ENCODE peak calls at places on chromosome 22, in nine cellular contexts. V is neural crest cell, N is pancreas, U is lower lobe of right lung, T is endothelial cell, Z is thoracic aorta, S is fibroblast of lung, W is B cell, C is NB4. Q is an unnamed sample.

GRCh38 chr22:37044634-37045625 is 6.6 kb upstream of the KCTD17 start:
- DNase-seq in U (no peak), N (no peak), T (no peak), V (no peak), S (no peak), Z (no peak), W (no peak), C (no peak), Q (peak; percentile 35)

GRCh38 chr22:37212174-37212906 is at the start of gene SSTR3:
- DNase-seq in S (peak; percentile 25), C (no peak), V (peak; percentile 16), T (no peak), U (peak; percentile 32), W (peak; percentile 20), N (peak; percentile 28), Z (no peak), Q (peak; percentile 37)

GRCh38 chr22:41808400-41808799 is 7.9 kb downstream of the CCDC134 start:
- DNase-seq in U (no peak), N (no peak), W (no peak), S (no peak), Z (no peak), C (no peak), V (no peak), T (no peak), Q (no peak)

GRCh38 chr22:37739611-37740049 is 42.8 kb downstream of the TRIOBP start:
- DNase-seq in W (no peak), U (peak; percentile 84), T (no peak), C (peak; percentile 93), V (no peak), Z (no peak), N (no peak), S (no peak), Q (no peak)

GRCh38 chr22:48489551-48490512 is 1337.8 kb downstream of the BRD1 start:
- DNase-seq in C (no peak), S (peak; percentile 34), V (peak; percentile 29), Z (no peak), N (no peak), U (no peak), W (peak; percentile 62), T (peak; percentile 47), Q (no peak)

GRCh38 chr22:28607710-28608109 is 71.9 kb downstream of the TTC28 start:
- DNase-seq in T (no peak), S (no peak), N (no peak), W (no peak), C (no peak), V (no peak), Z (no peak), U (no peak), Q (no peak)

GRCh38 chr22:41800348-41801146 is at the start of gene CCDC134:
- DNase-seq in N (peak; percentile 90), S (peak; percentile 78), T (peak; percentile 79), V (peak; percentile 83), C (peak; percentile 96), Z (peak; percentile 50), U (peak; percentile 94), W (peak; percentile 97), Q (peak; percentile 93)

GRCh38 chr22:38174626-38175025 is 7.0 kb downstream of the PLA2G6 start:
- DNase-seq in N (no peak), V (no peak), W (no peak), C (no peak), U (no peak), T (no peak), Z (no peak), S (no peak), Q (no peak)

GRCh38 chr22:22810018-22810427 is 77.6 kb upstream of the IGLL5 start:
- DNase-seq in W (peak; percentile 53), Z (no peak), N (peak; percentile 24), C (peak; percentile 42), V (peak; percentile 59), S (peak; percentile 11), U (peak; percentile 68), T (no peak), Q (peak; percentile 72)

GRCh38 chr22:30178180-30179126 is 68.1 kb downstream of the LIF start:
- DNase-seq in N (no peak), C (no peak), T (no peak), U (no peak), V (no peak), W (no peak), Z (no peak), S (no peak), Q (peak; percentile 76)

GRCh38 chr22:31342389-31343125 is 3.6 kb downstream of the PATZ1 start:
- DNase-seq in W (no peak), V (peak; percentile 25), S (no peak), T (peak; percentile 16), Z (no peak), C (peak; percentile 12), U (no peak), N (no peak), Q (peak; percentile 21)

GRCh38 chr22:28759861-28760560 is 12.5 kb upstream of the CCDC117 start:
- DNase-seq in N (no peak), U (no peak), C (no peak), W (no peak), Z (no peak), V (no peak), T (no peak), S (peak; percentile 9), Q (no peak)

GRCh38 chr22:24977370-24978230 is 25.1 kb downstream of the KIAA1671 start:
- DNase-seq in U (peak; percentile 59), T (no peak), C (no peak), S (no peak), V (no peak), Z (no peak), W (no peak), N (peak; percentile 26), Q (no peak)

GRCh38 chr22:37526376-37526775 is 7.2 kb upstream of the CARD10 start:
- DNase-seq in U (no peak), S (peak; percentile 36), W (peak; percentile 11), Z (no peak), N (no peak), C (no peak), T (no peak), V (no peak), Q (no peak)

GRCh38 chr22:49735411-49736311 is 92.0 kb downstream of the BRD1 start:
- DNase-seq in Z (no peak), V (peak; percentile 53), S (peak; percentile 4), N (no peak), W (no peak), T (peak; percentile 54), U (no peak), C (peak; percentile 51), Q (peak; percentile 12)

GRCh38 chr22:32625985-32626384 is 151.4 kb downstream of the FBXO7 start:
- DNase-seq in V (no peak), U (no peak), W (no peak), N (no peak), Z (no peak), S (no peak), C (no peak), T (no peak), Q (no peak)
- TF ChIP-seq CTCF in V (no peak), U (no peak), W (no peak), N (no peak), Z (no peak), S (no peak), C (no peak), T (no peak), Q (no peak)

DNA sequence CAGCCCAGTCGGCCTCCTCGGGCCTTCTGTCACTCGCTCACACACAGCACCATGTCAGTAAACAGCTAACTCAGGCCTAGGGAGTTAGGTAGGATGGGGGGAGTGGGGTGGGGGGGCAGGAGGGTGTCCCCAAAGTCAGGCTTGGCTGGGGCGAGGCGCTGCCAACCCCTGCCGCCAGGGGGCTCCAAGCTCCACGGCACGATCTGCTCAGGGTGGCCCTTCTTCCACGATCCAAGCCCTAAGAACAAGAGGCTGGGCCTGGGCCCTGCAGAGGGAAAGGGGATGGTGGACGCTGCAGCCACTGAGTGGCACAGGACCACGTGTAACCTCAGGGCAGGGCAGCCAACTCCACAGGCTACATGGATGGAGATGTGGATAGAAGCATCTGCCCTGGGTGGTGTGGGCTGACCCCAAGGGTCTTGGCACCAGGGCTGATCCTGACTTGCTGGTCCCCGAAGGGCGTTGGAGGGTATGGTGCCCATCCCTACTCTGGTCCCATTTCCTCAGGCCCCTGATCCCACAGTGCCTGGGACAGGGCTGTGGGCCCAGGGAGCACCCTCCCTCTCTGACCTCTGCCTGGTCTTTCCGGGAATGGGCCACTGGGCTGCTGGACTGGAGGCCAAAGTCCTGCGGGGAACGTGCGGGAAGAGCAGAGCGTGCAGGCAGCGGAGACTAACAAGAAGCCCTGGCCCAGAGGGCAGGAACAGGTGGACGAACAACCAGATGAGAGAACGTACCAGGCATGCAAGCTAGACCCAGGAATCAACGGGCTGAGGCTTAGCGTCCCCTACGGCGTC is 29.1 kb upstream of the TXNRD2 start:
- DNase-seq in N (peak; percentile 38), Z (no peak), T (peak; percentile 79), C (peak; percentile 76), U (peak; percentile 81), V (peak; percentile 78), W (peak; percentile 94), S (peak; percentile 35), Q (peak; percentile 83)
- TF ChIP-seq CTCF in N (peak; percentile 84), Z (peak; percentile 98), T (peak; percentile 97), C (peak; percentile 72), U (peak; percentile 96), V (peak; percentile 93), W (peak; percentile 98), S (peak; percentile 83), Q (peak; percentile 96)

DNA sequence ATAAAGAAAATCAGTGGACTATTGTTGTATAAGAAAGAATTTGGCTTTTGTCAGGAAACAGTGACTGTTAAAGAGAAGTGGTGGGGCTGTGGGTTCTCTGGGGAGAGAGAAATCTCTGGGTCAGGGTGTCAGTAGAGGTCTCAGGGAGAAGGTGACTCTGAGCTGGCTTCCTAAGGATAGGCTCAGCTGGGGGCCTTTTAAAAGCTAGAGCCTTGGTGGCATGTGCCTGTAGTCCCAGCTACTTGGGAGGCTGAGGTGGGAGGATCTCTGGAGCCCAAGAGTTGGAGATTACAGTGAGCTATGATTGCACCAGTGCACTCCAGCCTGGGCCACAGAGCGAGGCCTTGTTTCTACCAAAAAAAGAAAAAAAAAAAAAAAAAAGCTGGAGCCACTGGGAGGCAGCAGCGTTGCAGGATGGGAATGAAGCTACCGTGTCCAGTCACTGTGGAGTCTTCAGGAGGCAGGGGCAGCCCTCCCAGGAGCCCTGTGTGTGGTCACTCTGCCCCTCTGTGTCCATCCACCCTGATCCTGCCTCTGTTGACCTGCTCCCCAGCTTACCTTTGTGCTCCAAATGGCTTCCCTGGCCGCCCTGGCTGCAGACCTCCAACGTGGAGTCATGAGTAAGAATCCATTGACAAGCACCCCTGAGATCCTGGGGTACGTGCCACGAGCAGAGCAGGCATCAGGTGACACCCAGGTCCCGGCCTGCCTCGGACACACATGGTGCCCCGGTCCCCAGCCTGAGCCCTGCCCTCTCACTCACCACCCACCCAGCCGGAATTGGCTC is 5.4 kb upstream of the MIF start:
- DNase-seq in W (no peak), N (no peak), T (no peak), C (peak; percentile 23), Z (no peak), S (peak; percentile 14), V (no peak), U (no peak), Q (no peak)
- TF ChIP-seq CTCF in W (no peak), N (no peak), T (no peak), C (no peak), Z (no peak), S (no peak), V (no peak), U (no peak), Q (no peak)

DNA sequence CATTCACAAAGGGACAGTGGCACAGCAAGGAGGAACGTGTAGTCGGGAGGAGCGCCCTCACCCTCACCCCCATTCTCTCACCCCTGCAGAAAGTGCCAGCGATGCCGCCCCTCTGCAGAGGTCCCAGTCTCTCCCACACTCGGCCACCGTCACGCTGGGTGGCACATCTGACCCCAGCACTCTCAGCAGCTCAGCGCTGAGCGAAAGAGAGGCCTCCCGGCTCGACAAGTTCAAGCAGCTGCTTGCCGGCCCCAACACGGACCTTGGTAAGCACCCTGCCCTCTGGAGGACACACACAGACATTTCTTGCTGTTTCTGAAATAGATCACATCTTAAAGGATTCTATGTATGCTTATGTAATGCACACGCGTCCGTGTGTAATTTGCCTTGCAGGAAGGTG is 34.9 kb downstream of the TBC1D22A start:
- DNase-seq in T (no peak), N (no peak), C (peak; percentile 41), U (no peak), Z (no peak), V (no peak), S (peak; percentile 29), W (no peak), Q (no peak)
- TF ChIP-seq CTCF in T (no peak), N (no peak), C (peak; percentile 7), U (no peak), Z (no peak), V (peak; percentile 52), S (peak; percentile 42), W (no peak), Q (no peak)

Q was measured in activated CD8-positive, alpha-beta T cell treated with anti-CD3 and anti-CD28 coated beads for 36 hours.